ENCODE peak calls at places on chromosomes 13 and 19, in four cellular contexts. S is WTC11, I is HepG2, K is A549. D is an unnamed sample.

GRCh38 chr13:93169980-93170379 is 56.6 kb upstream of the GPC6 start:
- DNase-seq in S (no peak), I (peak; percentile 18), K (peak; percentile 40), D (no peak)

GRCh38 chr19:1262687-1263123 is 6.4 kb upstream of the CIRBP start:
- DNase-seq in S (no peak), I (no peak), K (no peak), D (no peak)

GRCh38 chr13:40031031-40031430 is 375.6 kb downstream of the COG6 start:
- DNase-seq in S (no peak), I (no peak), K (no peak), D (no peak)

GRCh38 chr19:37982655-37983054 is 75.6 kb downstream of the SIPA1L3 start:
- DNase-seq in S (no peak), I (no peak), K (no peak), D (no peak)

GRCh38 chr19:50362656-50363424 is 2.6 kb downstream of the NAPSA start:
- DNase-seq in S (no peak), I (no peak), K (no peak), D (peak; percentile 29)

GRCh38 chr13:113170503-113170902 is 12.1 kb downstream of the PROZ start:
- DNase-seq in S (no peak), I (no peak), K (no peak), D (no peak)

GRCh38 chr13:74040200-74040599 is 94.0 kb downstream of the KLF12 start:
- DNase-seq in S (peak; percentile 87), I (peak; percentile 49), K (peak; percentile 56), D (peak; percentile 12)

GRCh38 chr13:67369895-67370660 is 139.9 kb upstream of the PCDH9 start:
- DNase-seq in S (no peak), I (no peak), K (no peak), D (no peak)

GRCh38 chr13:85693889-85694511 is 105.2 kb downstream of the SLITRK6 start:
- DNase-seq in S (no peak), I (no peak), K (peak; percentile 64), D (no peak)

GRCh38 chr13:103277099-103277498 is 210.9 kb upstream of the SLC10A2 start:
- DNase-seq in S (no peak), I (no peak), K (no peak), D (no peak)

GRCh38 chr19:17765069-17765618 is 13.9 kb downstream of the FCHO1 start:
- DNase-seq in S (no peak), I (peak; percentile 88), K (peak; percentile 92), D (no peak)

GRCh38 chr13:27917121-27917947 is 2.5 kb upstream of the PDX1 start:
- DNase-seq in S (peak; percentile 45), I (no peak), K (no peak), D (no peak)

GRCh38 chr13:105278797-105279425 is 1256.6 kb downstream of the EFNB2 start:
- DNase-seq in S (peak; percentile 13), I (no peak), K (no peak), D (no peak)

GRCh38 chr19:19526581-19527370 is 1.9 kb upstream of the YJEFN3 start:
- DNase-seq in S (no peak), I (no peak), K (no peak), D (no peak)

GRCh38 chr19:7926021-7926726 is at the start of gene CTXN1:
- DNase-seq in S (peak; percentile 80), I (no peak), K (peak; percentile 45), D (peak; percentile 80)

GRCh38 chr13:32205426-32206096 is 109.6 kb downstream of the ZAR1L start:
- DNase-seq in S (no peak), I (no peak), K (no peak), D (no peak)

GRCh38 chr13:95641961-95642621 is 2.4 kb downstream of the DZIP1 start:
- DNase-seq in S (peak; percentile 77), I (peak; percentile 44), K (no peak), D (no peak)

GRCh38 chr19:52221031-52221430 is 31.2 kb downstream of the PPP2R1A start:
- DNase-seq in S (no peak), I (no peak), K (no peak), D (no peak)

GRCh38 chr19:44684892-44685847 is 13.8 kb upstream of the CEACAM16 start:
- DNase-seq in S (no peak), I (peak; percentile 37), K (peak; percentile 99), D (peak; percentile 47)

GRCh38 chr19:50460161-50460765 is 16.0 kb upstream of the EMC10 start:
- DNase-seq in S (no peak), I (peak; percentile 91), K (peak; percentile 84), D (no peak)

GRCh38 chr19:58218899-58219298 is 9.8 kb upstream of the ZNF544 start:
- DNase-seq in S (peak; percentile 61), I (peak; percentile 8), K (peak; percentile 55), D (peak; percentile 35)

GRCh38 chr19:50478901-50479715 is 2.5 kb upstream of the GARIN5A start:
- DNase-seq in S (peak; percentile 77), I (peak; percentile 81), K (peak; percentile 89), D (peak; percentile 76)

GRCh38 chr19:40252395-40252794 is 25.9 kb upstream of the CCNP start:
- DNase-seq in S (no peak), I (no peak), K (no peak), D (no peak)

GRCh38 chr13:31431722-31432137 is 232.0 kb downstream of the B3GLCT start:
- DNase-seq in S (peak; percentile 79), I (peak; percentile 10), K (peak; percentile 7), D (peak; percentile 60)

GRCh38 chr19:36973021-36973843 is 57.1 kb downstream of the ZNF568 start:
- DNase-seq in S (peak; percentile 90), I (no peak), K (no peak), D (peak; percentile 9)

GRCh38 chr13:50679321-50679720 is 164.2 kb downstream of the DLEU7 start:
- DNase-seq in S (no peak), I (no peak), K (no peak), D (no peak)

GRCh38 chr13:49533586-49534269 is 38.0 kb downstream of the PHF11 start:
- DNase-seq in S (no peak), I (no peak), K (no peak), D (no peak)

GRCh38 chr13:49814551-49815270 is 22.2 kb upstream of the KPNA3 start:
- DNase-seq in S (no peak), I (peak; percentile 41), K (no peak), D (no peak)

GRCh38 chr19:11296264-11296663 is 304 bp downstream of the TSPAN16 start:
- DNase-seq in S (no peak), I (no peak), K (no peak), D (no peak)

GRCh38 chr19:812819-813358 is 8.9 kb downstream of the PLPPR3 start:
- DNase-seq in S (no peak), I (no peak), K (no peak), D (peak; percentile 21)

GRCh38 chr13:89925107-89925506 is 1422.4 kb upstream of the MIR17HG start:
- DNase-seq in S (peak; percentile 28), I (peak; percentile 32), K (peak; percentile 30), D (peak; percentile 30)

GRCh38 chr13:46622918-46623256 is 69.9 kb downstream of the LRCH1 start:
- DNase-seq in S (no peak), I (no peak), K (no peak), D (no peak)

GRCh38 chr13:48443442-48444208 is 30.7 kb upstream of the LPAR6 start:
- DNase-seq in S (no peak), I (no peak), K (no peak), D (no peak)

GRCh38 chr19:45172173-45172572 is 5.9 kb downstream of the TRAPPC6A start:
- DNase-seq in S (no peak), I (no peak), K (no peak), D (no peak)

GRCh38 chr19:10193666-10194499 is 870 bp downstream of the DNMT1 start:
- DNase-seq in S (peak; percentile 47), I (peak; percentile 13), K (peak; percentile 6), D (peak; percentile 78)

GRCh38 chr19:13398780-13399726 is 107.2 kb downstream of the CACNA1A start:
- DNase-seq in S (no peak), I (no peak), K (peak; percentile 2), D (peak; percentile 62)

GRCh38 chr13:48235100-48235813 is 2.3 kb downstream of the ITM2B start:
- DNase-seq in S (no peak), I (no peak), K (no peak), D (no peak)

GRCh38 chr19:28614634-28615545 is 598.1 kb downstream of the UQCRFS1 start:
- DNase-seq in S (no peak), I (no peak), K (no peak), D (peak; percentile 72)

GRCh38 chr13:93765056-93765455 is 538.4 kb downstream of the GPC6 start:
- DNase-seq in S (no peak), I (no peak), K (no peak), D (no peak)

GRCh38 chr13:24234200-24234915 is 73.8 kb downstream of the SPATA13 start:
- DNase-seq in S (no peak), I (no peak), K (no peak), D (no peak)

GRCh38 chr13:24230428-24231072 is 70.0 kb downstream of the SPATA13 start:
- DNase-seq in S (no peak), I (no peak), K (no peak), D (no peak)

GRCh38 chr13:24232037-24232436 is 71.5 kb downstream of the SPATA13 start:
- DNase-seq in S (no peak), I (no peak), K (no peak), D (no peak)

GRCh38 chr13:24233351-24233901 is 72.9 kb downstream of the SPATA13 start:
- DNase-seq in S (peak; percentile 31), I (no peak), K (no peak), D (no peak)

DNA sequence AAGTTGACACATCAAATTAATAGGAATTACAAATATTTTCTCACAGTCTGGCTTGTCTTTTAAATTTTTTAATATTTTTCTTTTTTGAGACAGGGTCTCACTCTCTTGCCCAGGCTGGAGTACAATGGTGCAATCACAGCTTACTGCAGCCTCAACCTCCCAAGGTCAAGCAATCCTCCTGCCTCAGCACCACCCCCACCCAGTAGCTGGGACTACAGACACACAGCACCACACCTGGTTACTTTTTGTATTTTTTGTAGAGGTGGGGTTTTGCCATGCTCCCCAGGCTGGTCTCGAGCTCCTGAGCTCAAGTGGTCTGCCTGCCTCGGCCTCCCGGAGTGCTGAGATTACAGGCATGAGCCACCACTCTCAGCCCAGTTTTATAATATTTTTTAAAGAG is 72.0 kb downstream of the SPATA13 start:
- DNase-seq in S (peak; percentile 23), I (no peak), K (no peak), D (no peak)
- TF ChIP-seq NR3C1 in S (no peak), I (no peak), K (no peak), D (no peak)

DNA sequence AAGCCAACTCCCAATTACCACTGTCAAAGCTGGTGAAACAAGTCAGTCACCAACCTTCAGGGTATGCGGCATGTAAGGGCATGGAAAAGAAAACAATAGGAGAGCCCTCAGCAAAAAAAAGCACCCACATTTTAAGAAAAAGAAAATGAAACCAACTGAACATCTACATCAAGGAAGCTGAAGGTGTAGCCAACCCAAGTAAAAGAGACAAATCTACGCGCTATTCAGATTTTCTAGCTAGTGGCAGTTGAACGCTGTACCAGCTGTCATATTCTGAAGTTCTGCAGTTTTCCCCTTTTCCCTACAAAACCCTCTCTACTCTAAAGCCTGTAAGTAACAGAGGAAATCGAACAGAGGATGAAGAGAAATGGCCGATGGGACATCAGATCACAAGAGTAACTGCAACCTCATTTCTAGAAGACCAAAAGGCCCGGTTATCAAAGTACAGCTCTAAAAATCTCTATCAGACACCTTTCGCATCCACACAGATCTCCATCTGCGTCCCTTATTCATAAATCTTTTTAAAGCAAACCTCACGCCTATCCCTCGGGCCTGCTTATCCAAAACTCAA is 1.4 kb downstream of the MYCBP2 start:
- DNase-seq in S (no peak), I (no peak), K (no peak), D (no peak)
- TF ChIP-seq NR3C1 in S (no peak), I (no peak), K (no peak), D (no peak)

GRCh38 chr13:38960175-38960574 is 30.5 kb downstream of the STOML3 start:
- DNase-seq in S (no peak), I (no peak), K (no peak), D (no peak)
- TF ChIP-seq NR3C1 in S (no peak), I (no peak), K (no peak), D (no peak)

GRCh38 chr19:29699861-29700260 is 15.2 kb downstream of the C19orf12 start:
- DNase-seq in S (no peak), I (no peak), K (no peak), D (no peak)
- TF ChIP-seq NR3C1 in S (no peak), I (no peak), K (no peak), D (no peak)